ENCODE peak calls at places on chromosomes 6 and 20, in four cellular contexts. F, E, N and O are unnamed samples.

GRCh38 chr6:44734886-44735630 is 347.6 kb downstream of the CDC5L start:
- DNase-seq in F (no peak), E (no peak), N (no peak), O (no peak)

GRCh38 chr6:35140991-35141720 is at the start of gene TCP11:
- DNase-seq in F (no peak), E (peak; percentile 50), N (peak; percentile 64), O (no peak)

GRCh38 chr6:92790381-92790780 is 629.0 kb downstream of the EPHA7 start:
- DNase-seq in F (no peak), E (no peak), N (no peak), O (no peak)

GRCh38 chr20:64100946-64101688 is 6.2 kb downstream of the NPBWR2 start:
- DNase-seq in F (no peak), E (no peak), N (peak; percentile 13), O (no peak)

GRCh38 chr6:15528870-15529269 is 134.0 kb downstream of the DTNBP1 start:
- DNase-seq in F (no peak), E (no peak), N (no peak), O (no peak)

GRCh38 chr20:41145317-41145716 is 8.0 kb downstream of the PLCG1 start:
- DNase-seq in F (no peak), E (no peak), N (no peak), O (no peak)

GRCh38 chr6:130453230-130453629 is 87.4 kb downstream of the TMEM200A start:
- DNase-seq in F (peak; percentile 90), E (no peak), N (no peak), O (no peak)

GRCh38 chr6:151070666-151071065 is 169.1 kb upstream of the AKAP12 start:
- DNase-seq in F (peak; percentile 71), E (no peak), N (no peak), O (no peak)

GRCh38 chr6:84059082-84059481 is 25.5 kb downstream of the MRAP2 start:
- DNase-seq in F (no peak), E (no peak), N (no peak), O (no peak)

DNA sequence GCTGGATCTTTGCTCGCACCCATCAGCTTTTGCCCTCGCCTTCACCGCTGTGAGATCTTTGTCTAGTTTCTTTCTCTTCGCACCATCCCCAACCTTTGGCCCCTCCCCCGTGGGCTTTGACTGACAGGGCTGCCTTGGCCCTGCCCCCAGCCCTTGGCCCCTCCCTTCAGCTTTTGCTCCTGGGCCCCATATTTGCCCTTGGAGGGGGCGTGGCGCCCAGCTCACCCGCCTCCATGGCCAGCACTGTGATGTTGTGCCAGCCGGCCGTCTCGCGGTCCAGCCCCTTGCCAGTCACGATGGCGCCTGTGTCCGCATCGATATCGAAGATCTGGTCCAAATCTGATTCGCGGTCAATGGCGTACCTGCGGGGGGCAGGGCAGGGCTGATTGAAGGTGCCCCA is 81.1 kb downstream of the CD40 start:
- DNase-seq in F (no peak), E (no peak), N (no peak), O (peak; percentile 21)
- H3K27ac ChIP-seq in F (no peak overlapping the region), E (no peak overlapping the region), N (no peak overlapping the region), O (no peak overlapping the region)

GRCh38 chr6:143678980-143679379 is 1.2 kb downstream of the PHACTR2 start:
- DNase-seq in F (no peak), E (no peak), N (no peak), O (no peak)

GRCh38 chr6:143682805-143683204 is 5.0 kb downstream of the PHACTR2 start:
- DNase-seq in F (no peak), E (no peak), N (no peak), O (no peak)

GRCh38 chr6:143677891-143678737 is at the start of gene PHACTR2:
- DNase-seq in F (peak; percentile 63), E (peak; percentile 73), N (peak; percentile 90), O (peak; percentile 64)

GRCh38 chr6:143677577-143677890 is 231 bp upstream of the PHACTR2 start:
- DNase-seq in F (no peak), E (no peak), N (no peak), O (no peak)

DNA sequence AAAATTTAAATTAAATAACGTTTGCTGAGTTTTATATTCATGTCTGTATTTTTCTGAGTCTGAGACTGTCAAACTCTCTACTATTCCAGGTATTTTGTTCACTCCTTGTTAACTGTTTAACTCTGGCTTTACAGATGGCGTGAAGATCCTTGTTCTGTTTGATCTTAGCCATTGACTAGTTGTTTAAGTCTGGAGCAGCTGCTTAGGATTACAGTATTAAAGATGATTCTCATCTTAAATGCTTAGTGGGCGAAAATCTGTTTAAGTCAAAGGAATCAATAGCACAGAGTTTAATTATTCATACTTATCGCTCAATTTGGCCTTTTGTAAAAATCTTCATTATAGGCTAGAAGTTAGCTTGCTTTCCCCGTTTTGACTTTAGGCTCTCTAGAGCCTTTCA is 2.4 kb downstream of the PHACTR2 start:
- DNase-seq in F (no peak), E (no peak), N (no peak), O (no peak)
- H3K4me3 ChIP-seq in F (no peak overlapping the region), E (no peak overlapping the region), N (peak overlapping the region; percentile 54), O (no peak overlapping the region)

GRCh38 chr20:50992336-50992732 is 30.6 kb downstream of the KCNG1 start:
- DNase-seq in F (no peak), E (no peak), N (no peak), O (no peak)

GRCh38 chr20:50991076-50991475 is 31.8 kb downstream of the KCNG1 start:
- DNase-seq in F (no peak), E (no peak), N (no peak), O (no peak)

GRCh38 chr20:50996901-50997830 is 25.7 kb downstream of the KCNG1 start:
- DNase-seq in F (no peak), E (no peak), N (no peak), O (no peak)

GRCh38 chr20:50995506-50995905 is 27.4 kb downstream of the KCNG1 start:
- DNase-seq in F (no peak), E (no peak), N (no peak), O (no peak)

GRCh38 chr20:50992733-50993457 is 30.0 kb downstream of the KCNG1 start:
- DNase-seq in F (peak; percentile 85), E (peak; percentile 74), N (no peak), O (peak; percentile 96)
- H3K27ac ChIP-seq in F (no peak overlapping the region), E (no peak overlapping the region), N (no peak overlapping the region), O (no peak overlapping the region)

GRCh38 chr20:1825492-1825891 is 69.7 kb upstream of the SIRPA start:
- DNase-seq in F (peak; percentile 81), E (no peak), N (no peak), O (no peak)

GRCh38 chr20:1823421-1823892 is 71.8 kb upstream of the SIRPA start:
- DNase-seq in F (no peak), E (no peak), N (no peak), O (no peak)

GRCh38 chr20:1824834-1825233 is 70.4 kb upstream of the SIRPA start:
- DNase-seq in F (no peak), E (no peak), N (no peak), O (no peak)

GRCh38 chr20:1822564-1823420 is 72.4 kb upstream of the SIRPA start:
- DNase-seq in F (peak; percentile 67), E (no peak), N (no peak), O (no peak)

DNA sequence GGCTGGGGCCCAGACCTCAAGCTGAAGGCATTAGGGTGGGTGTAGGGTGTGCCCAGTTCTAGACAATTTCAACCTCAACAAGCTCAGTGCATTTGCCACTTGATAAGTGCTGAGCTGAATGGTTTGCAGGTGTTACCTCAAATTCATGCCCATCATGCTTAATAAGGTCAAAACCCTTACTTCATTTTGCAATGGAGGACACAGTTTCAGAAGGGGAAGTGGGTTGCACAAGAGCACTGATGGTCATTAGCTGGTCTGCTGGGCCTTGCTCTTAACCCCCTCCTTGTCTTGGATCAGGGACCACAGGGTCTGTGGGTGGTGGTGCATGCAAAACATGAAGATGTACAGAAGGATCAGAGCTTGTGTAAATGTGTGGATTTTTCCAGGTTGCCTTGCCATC is 71.0 kb upstream of the SIRPA start:
- DNase-seq in F (no peak), E (no peak), N (no peak), O (no peak)
- H3K4me3 ChIP-seq in F (no peak overlapping the region), E (no peak overlapping the region), N (no peak overlapping the region), O (no peak overlapping the region)

GRCh38 chr20:44071526-44072111 is 115.4 kb downstream of the JPH2 start:
- DNase-seq in F (no peak), E (no peak), N (no peak), O (no peak)

GRCh38 chr20:44070139-44070900 is 116.7 kb downstream of the JPH2 start:
- DNase-seq in F (no peak), E (no peak), N (no peak), O (no peak)

GRCh38 chr20:44072381-44072780 is 114.6 kb downstream of the JPH2 start:
- DNase-seq in F (no peak), E (no peak), N (no peak), O (no peak)

GRCh38 chr20:44069203-44069931 is 117.6 kb downstream of the JPH2 start:
- DNase-seq in F (no peak), E (no peak), N (no peak), O (no peak)

DNA sequence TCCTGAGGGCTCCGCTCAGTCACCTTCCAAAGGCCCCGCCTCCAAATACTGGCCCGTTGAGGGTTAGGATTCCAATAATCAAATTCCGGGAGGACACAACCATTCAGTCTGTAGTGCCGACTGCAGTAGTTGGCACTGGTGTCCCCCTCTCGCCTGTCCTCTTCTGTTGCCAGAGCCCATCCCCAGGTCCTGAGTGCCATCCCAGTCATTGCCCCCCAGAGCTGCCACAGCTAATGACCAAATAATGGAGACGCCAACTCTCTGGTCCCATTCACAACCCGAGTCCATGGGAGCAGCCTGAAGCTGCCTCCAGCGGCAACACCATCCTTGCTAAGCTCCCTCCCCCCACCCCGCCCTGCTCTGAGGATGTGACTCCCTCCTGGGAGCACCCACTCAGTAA is 115.9 kb downstream of the JPH2 start:
- DNase-seq in F (no peak), E (no peak), N (no peak), O (no peak)
- H3K27ac ChIP-seq in F (no peak overlapping the region), E (no peak overlapping the region), N (no peak overlapping the region), O (no peak overlapping the region)